ENCODE peak calls at places on chromosomes 7 and 10, in four cellular contexts. K is neuronal stem cell, S is T-helper 1 cell, B is GM12891. M is an unnamed sample.

GRCh38 chr10:69939481-69939880 is 113.2 kb upstream of the MACROH2A2 start:
- DNase-seq in K (no peak), S (no peak), B (no peak), M (no peak)

GRCh38 chr7:151113344-151114150 is 27.3 kb downstream of the AGAP3 start:
- DNase-seq in K (peak), S (no peak), B (no peak), M (peak)

GRCh38 chr10:6918305-6918704 is 338.2 kb upstream of the PRKCQ start:
- DNase-seq in K (no peak), S (peak), B (no peak), M (no peak)

GRCh38 chr10:22453320-22453719 is 108.0 kb downstream of the SPAG6 start:
- DNase-seq in K (no peak), S (no peak), B (no peak), M (no peak)

GRCh38 chr7:135490783-135491182 is 19.1 kb downstream of the CNOT4 start:
- DNase-seq in K (no peak), S (no peak), B (no peak), M (no peak)

GRCh38 chr10:35011771-35012191 is 78.4 kb downstream of the CUL2 start:
- DNase-seq in K (no peak), S (no peak), B (no peak), M (no peak)

GRCh38 chr10:70053212-70053895 is 708 bp downstream of the MACROH2A2 start:
- DNase-seq in K (peak), S (no peak), B (no peak), M (peak)

GRCh38 chr7:43454936-43455518 is 127.9 kb upstream of the STK17A start:
- DNase-seq in K (peak), S (no peak), B (no peak), M (peak)

GRCh38 chr7:111091623-111092370 is 870 bp downstream of the LRRN3 start:
- DNase-seq in K (peak), S (no peak), B (no peak), M (no peak)

GRCh38 chr7:50801907-50802306 is 19.2 kb upstream of the GRB10 start:
- DNase-seq in K (no peak), S (no peak), B (no peak), M (no peak)

GRCh38 chr10:44627591-44628354 is 242.9 kb upstream of the CXCL12 start:
- DNase-seq in K (no peak), S (no peak), B (no peak), M (no peak)

GRCh38 chr7:136071106-136071505 is 93.9 kb upstream of the MTPN start:
- DNase-seq in K (no peak), S (no peak), B (no peak), M (no peak)

GRCh38 chr7:16989883-16990413 is 108.2 kb upstream of the AGR3 start:
- DNase-seq in K (no peak), S (no peak), B (no peak), M (peak)

GRCh38 chr7:27174077-27175004 is at the start of gene HOXA10:
- DNase-seq in K (no peak), S (no peak), B (no peak), M (peak)

GRCh38 chr7:157136372-157136771 is 2.4 kb upstream of the UBE3C start:
- DNase-seq in K (no peak), S (no peak), B (no peak), M (peak)

GRCh38 chr10:124894569-124895215 is 47.2 kb upstream of the ZRANB1 start:
- DNase-seq in K (no peak), S (no peak), B (no peak), M (no peak)

GRCh38 chr7:32462451-32462850 is 27.7 kb downstream of the LSM5 start:
- DNase-seq in K (no peak), S (no peak), B (no peak), M (no peak)

GRCh38 chr7:105249216-105249615 is 139.5 kb downstream of the SRPK2 start:
- DNase-seq in K (no peak), S (no peak), B (no peak), M (no peak)

GRCh38 chr7:31443457-31443856 is 70.4 kb upstream of the ITPRID1 start:
- DNase-seq in K (peak), S (no peak), B (peak), M (peak)

GRCh38 chr10:117685431-117685830 is 142.9 kb downstream of the EMX2 start:
- DNase-seq in K (no peak), S (no peak), B (no peak), M (no peak)

GRCh38 chr7:101433688-101434087 is 71.0 kb downstream of the COL26A1 start:
- DNase-seq in K (no peak), S (no peak), B (no peak), M (no peak)